ENCODE peak calls at places on chromosomes 6 and 20, in five cellular contexts. N, J, K, X and C are unnamed samples.

GRCh38 chr6:144347933-144348332 is 62.8 kb downstream of the UTRN start:
- DNase-seq in N (no peak), J (no peak), K (no peak), X (no peak), C (no peak)

GRCh38 chr6:13787146-13787545 is 27.2 kb downstream of the MCUR1 start:
- DNase-seq in N (peak), J (no peak), K (no peak), X (no peak), C (no peak)

GRCh38 chr6:12034831-12035230 is 22.7 kb downstream of the HIVEP1 start:
- DNase-seq in N (no peak), J (no peak), K (no peak), X (no peak), C (no peak)

GRCh38 chr6:1607236-1607556 is 2.5 kb upstream of the FOXC1 start:
- DNase-seq in N (no peak), J (no peak), K (no peak), X (no peak), C (no peak)

GRCh38 chr6:150269857-150270223 is 99.0 kb upstream of the IYD start:
- DNase-seq in N (peak), J (no peak), K (peak), X (no peak), C (no peak)

GRCh38 chr6:144248003-144248402 is 37.1 kb upstream of the UTRN start:
- DNase-seq in N (peak), J (no peak), K (no peak), X (no peak), C (no peak)

GRCh38 chr6:97705568-97705967 is 422.6 kb upstream of the MMS22L start:
- DNase-seq in N (peak), J (no peak), K (no peak), X (no peak), C (no peak)

GRCh38 chr6:64257586-64257985 is 622.0 kb downstream of the PHF3 start:
- DNase-seq in N (no peak), J (no peak), K (no peak), X (no peak), C (no peak)

GRCh38 chr6:7604003-7604402 is 14.0 kb downstream of the SNRNP48 start:
- DNase-seq in N (peak), J (no peak), K (no peak), X (no peak), C (peak)

GRCh38 chr6:14175031-14175430 is 57.5 kb downstream of the CD83 start:
- DNase-seq in N (no peak), J (no peak), K (no peak), X (no peak), C (no peak)

GRCh38 chr6:7052441-7052936 is 55.3 kb upstream of the RREB1 start:
- DNase-seq in N (peak), J (no peak), K (peak), X (peak), C (peak)

GRCh38 chr6:31403283-31403989 is at the start of gene MICA:
- DNase-seq in N (peak), J (peak), K (peak), X (peak), C (peak)

GRCh38 chr6:105077592-105078463 is 102.0 kb downstream of the POPDC3 start:
- DNase-seq in N (peak), J (no peak), K (no peak), X (peak), C (no peak)

GRCh38 chr20:49811825-49812462 is 684 bp upstream of the SLC9A8 start:
- DNase-seq in N (peak), J (no peak), K (no peak), X (peak), C (no peak)

GRCh38 chr20:19129976-19130612 is 82.3 kb upstream of the SLC24A3 start:
- DNase-seq in N (no peak), J (no peak), K (no peak), X (no peak), C (no peak)

GRCh38 chr6:3669916-3670315 is 81.6 kb downstream of the PXDC1 start:
- DNase-seq in N (no peak), J (no peak), K (no peak), X (no peak), C (no peak)

GRCh38 chr6:166439366-166440091 is 56.8 kb upstream of the MPC1 start:
- DNase-seq in N (no peak), J (no peak), K (no peak), X (no peak), C (no peak)

GRCh38 chr6:99746261-99746895 is 139.7 kb downstream of the PRDM13 start:
- DNase-seq in N (peak), J (peak), K (peak), X (peak), C (peak)

GRCh38 chr6:18567380-18567779 is 180.2 kb downstream of the RNF144B start:
- DNase-seq in N (no peak), J (no peak), K (no peak), X (no peak), C (no peak)

GRCh38 chr6:23659125-23659524 is 466.9 kb upstream of the NRSN1 start:
- DNase-seq in N (peak), J (no peak), K (peak), X (peak), C (no peak)

GRCh38 chr6:13305791-13306190 is 22.5 kb downstream of the TBC1D7 start:
- DNase-seq in N (no peak), J (no peak), K (no peak), X (no peak), C (no peak)

GRCh38 chr6:111210074-111210729 is 122.9 kb downstream of the SLC16A10 start:
- DNase-seq in N (peak), J (no peak), K (peak), X (peak), C (no peak)

GRCh38 chr20:59350330-59351147 is 50.1 kb downstream of the EDN3 start:
- DNase-seq in N (no peak), J (no peak), K (no peak), X (no peak), C (no peak)

GRCh38 chr20:34579191-34579661 is 20.7 kb downstream of the MAP1LC3A start:
- DNase-seq in N (peak), J (peak), K (peak), X (peak), C (peak)

GRCh38 chr6:168711049-168711640 is 270.2 kb downstream of the SMOC2 start:
- DNase-seq in N (no peak), J (no peak), K (no peak), X (peak), C (no peak)

GRCh38 chr6:143782517-143782916 is 60.6 kb upstream of the LTV1 start:
- DNase-seq in N (no peak), J (no peak), K (no peak), X (no peak), C (no peak)

GRCh38 chr20:62186887-62187866 is 4.3 kb downstream of the MTG2 start:
- DNase-seq in N (peak), J (no peak), K (no peak), X (no peak), C (no peak)

GRCh38 chr20:35274172-35275092 is 3.5 kb downstream of the MMP24OS start:
- DNase-seq in N (no peak), J (no peak), K (no peak), X (no peak), C (no peak)

GRCh38 chr20:38032585-38033329 is 499 bp downstream of the TTI1 start:
- DNase-seq in N (no peak), J (no peak), K (no peak), X (no peak), C (peak)

GRCh38 chr6:26594730-26595632 is 1.8 kb upstream of the ABT1 start:
- DNase-seq in N (peak), J (no peak), K (peak), X (peak), C (no peak)

GRCh38 chr20:1830240-1830639 is 65.0 kb upstream of the SIRPA start:
- DNase-seq in N (peak), J (peak), K (peak), X (peak), C (peak)

GRCh38 chr20:4788314-4788713 is 66.6 kb downstream of the PRND start:
- DNase-seq in N (no peak), J (no peak), K (no peak), X (no peak), C (no peak)
- H3K27ac ChIP-seq in N (no peak), J (no peak), K (no peak), X (no peak), C (no peak)

DNA sequence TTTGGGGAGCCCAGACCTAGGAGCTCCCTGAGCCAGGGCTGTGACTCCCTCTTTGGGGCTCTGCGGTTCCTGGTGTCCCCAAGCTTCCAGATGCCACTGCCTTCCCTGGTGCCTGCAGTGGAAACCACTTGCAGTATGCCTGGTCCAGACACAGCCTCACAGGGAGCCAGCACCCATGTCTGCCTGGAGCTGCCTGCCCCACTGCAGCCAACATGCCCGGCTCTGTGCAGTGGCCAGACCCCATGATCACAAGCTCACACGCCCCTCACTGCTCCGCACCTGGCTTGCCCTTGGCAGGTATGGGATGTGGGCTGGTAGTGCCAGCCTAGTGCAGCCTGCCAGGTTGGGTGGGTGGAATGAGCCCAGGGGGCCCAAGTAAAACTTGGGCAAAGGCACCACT is 644.8 kb downstream of the HTR1B start:
- DNase-seq in N (no peak), J (no peak), K (no peak), X (no peak), C (no peak)
- TF ChIP-seq CTCF in N (no peak), J (no peak), K (no peak), X (no peak), C (no peak)

GRCh38 chr6:125477849-125478248 is 176.1 kb upstream of the HDDC2 start:
- DNase-seq in N (no peak), J (no peak), K (no peak), X (peak), C (no peak)
- H3K27ac ChIP-seq in N (no peak), J (no peak), K (no peak), X (peak), C (no peak)

GRCh38 chr6:153816306-153816845 is 222.7 kb upstream of the OPRM1 start:
- DNase-seq in N (no peak), J (no peak), K (no peak), X (no peak), C (no peak)

DNA sequence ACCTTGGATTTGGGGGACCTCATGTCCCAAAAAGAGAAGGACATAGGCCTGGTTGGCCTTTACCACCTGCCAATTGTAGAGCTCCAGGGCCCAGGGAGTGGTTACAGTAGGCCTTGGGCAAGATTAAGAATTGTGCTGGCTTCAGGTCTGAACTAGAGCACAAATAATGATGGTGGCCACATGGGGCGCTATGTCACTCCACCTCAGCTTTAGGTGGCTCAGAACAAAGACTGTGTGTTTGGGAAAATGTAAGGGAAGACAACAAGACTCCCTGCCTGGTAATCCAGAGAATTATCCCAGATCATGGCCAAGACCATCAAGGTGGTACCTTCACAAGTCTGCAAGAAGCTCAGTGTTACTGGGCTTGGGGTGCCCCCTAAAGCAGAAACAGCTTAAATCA is 224.9 kb upstream of the OPRM1 start:
- DNase-seq in N (no peak), J (no peak), K (no peak), X (no peak), C (no peak)
- TF ChIP-seq CTCF in N (no peak), J (no peak), K (peak), X (peak), C (no peak)

DNA sequence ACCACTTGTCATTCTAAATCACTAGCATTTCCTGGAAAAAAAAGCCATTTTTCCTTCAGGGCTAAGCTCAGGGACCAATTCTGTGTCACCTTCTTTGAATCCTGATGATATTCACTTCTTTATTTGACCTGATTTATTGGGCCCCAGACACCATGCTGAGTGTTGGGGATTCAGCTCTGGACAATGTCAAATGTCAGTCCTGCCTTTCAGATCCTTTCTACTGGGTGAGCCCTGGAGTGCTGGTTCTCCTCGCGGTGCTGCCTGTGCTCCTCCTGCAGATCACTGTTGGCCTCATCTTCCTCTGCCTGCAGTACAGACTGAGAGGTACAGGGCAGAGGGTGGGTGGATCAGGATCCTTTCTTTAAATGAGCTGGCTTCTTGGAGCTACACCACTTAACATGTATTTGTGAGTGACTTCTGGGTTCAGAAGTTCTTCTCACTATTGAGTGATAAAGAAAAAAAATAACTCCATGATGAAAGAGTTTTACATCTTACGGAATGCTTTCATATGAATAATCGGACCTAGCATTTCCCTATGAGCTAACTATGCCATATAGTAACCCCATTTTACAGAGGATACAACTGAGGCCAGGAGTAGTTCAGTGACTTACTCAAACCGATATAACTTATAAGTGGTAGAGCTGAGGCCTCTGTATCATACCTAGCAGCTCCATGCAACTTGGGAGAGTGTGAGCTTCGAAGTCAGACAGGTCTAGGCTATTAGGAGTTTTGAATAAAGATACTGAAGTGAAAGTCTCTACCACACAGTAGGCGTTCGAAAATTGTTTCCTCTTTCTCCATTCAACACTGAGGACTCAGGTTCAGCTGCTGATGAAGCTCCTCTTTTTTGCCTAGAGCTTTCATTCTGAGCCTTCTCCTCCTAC is 9.3 kb downstream of the MOG start:
- DNase-seq in N (no peak), J (no peak), K (no peak), X (no peak), C (no peak)
- H3K27ac ChIP-seq in N (no peak), J (no peak), K (no peak), X (no peak), C (no peak)

DNA sequence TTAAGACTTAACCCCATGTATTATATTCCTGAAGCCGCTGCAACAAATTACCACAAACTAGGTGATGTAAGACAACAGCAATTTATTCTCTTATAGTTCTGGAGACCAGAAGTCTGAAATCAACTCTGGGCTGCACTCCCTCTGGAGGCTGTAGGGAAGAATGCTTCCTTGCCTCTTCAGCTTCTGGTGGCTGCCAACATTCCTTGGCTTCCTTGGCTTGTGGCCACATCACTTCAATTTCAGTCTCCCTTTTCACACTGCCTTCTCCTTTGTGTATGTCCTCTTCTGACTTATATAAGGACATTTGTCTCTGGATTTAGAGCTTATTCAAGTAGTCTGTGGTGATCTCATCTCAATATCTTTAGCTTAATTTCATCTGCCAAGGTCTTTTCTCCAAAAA is 141.6 kb downstream of the DHX35 start:
- DNase-seq in N (peak), J (no peak), K (no peak), X (no peak), C (no peak)
- TF ChIP-seq CTCF in N (peak), J (no peak), K (no peak), X (peak), C (no peak)

GRCh38 chr20:51127713-51128112 is 104.8 kb upstream of the KCNG1 start:
- DNase-seq in N (peak), J (no peak), K (no peak), X (no peak), C (no peak)

GRCh38 chr20:51126337-51126736 is 103.4 kb upstream of the KCNG1 start:
- DNase-seq in N (no peak), J (no peak), K (no peak), X (no peak), C (no peak)

GRCh38 chr20:51125774-51126173 is 102.9 kb upstream of the KCNG1 start:
- DNase-seq in N (no peak), J (no peak), K (no peak), X (no peak), C (no peak)

GRCh38 chr20:51129201-51129671 is 106.3 kb upstream of the KCNG1 start:
- DNase-seq in N (no peak), J (peak), K (no peak), X (no peak), C (no peak)

DNA sequence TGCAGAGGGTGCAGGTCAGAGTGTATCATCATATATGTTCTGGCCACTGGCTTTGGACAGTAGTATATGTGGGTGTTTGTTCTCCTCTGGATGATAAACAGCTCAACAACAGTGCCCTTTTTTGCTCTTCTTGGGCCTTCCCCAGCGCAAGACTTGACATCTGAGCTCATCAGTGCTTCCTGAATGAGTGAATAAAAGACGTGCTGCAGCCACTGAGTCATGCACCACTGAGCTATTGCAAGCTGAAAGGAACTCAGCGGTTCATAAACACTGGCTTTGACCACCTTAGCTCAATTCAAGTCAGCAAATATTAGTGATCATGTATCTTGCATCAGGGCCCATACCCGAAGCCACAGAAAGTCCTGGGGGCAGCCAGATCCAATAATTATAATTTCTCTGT is 105.3 kb upstream of the KCNG1 start:
- DNase-seq in N (peak), J (peak), K (no peak), X (peak), C (no peak)
- H3K27ac ChIP-seq in N (no peak), J (no peak), K (no peak), X (peak), C (no peak)